ENCODE peak calls at places on chromosomes 11 and 22, in seven cellular contexts. R, X, T, U, Q, L and J are unnamed samples.

GRCh38 chr11:2100361-2101170 is 38.6 kb downstream of the IGF2 start:
- DNase-seq in Q (peak; percentile 60), T (peak; percentile 7), L (no peak), R (no peak), U (no peak), X (no peak), J (no peak)

GRCh38 chr22:19448739-19449421 is 1.4 kb upstream of the C22orf39 start:
- DNase-seq in X (no peak), R (no peak), T (no peak), U (no peak), Q (no peak), L (no peak), J (no peak)

GRCh38 chr11:119484741-119485605 is 62.0 kb upstream of the THY1 start:
- DNase-seq in T (no peak), R (peak; percentile 87), L (no peak), Q (no peak), X (no peak), U (no peak), J (no peak)

GRCh38 chr11:7639643-7640025 is 33.7 kb downstream of the CYB5R2 start:
- DNase-seq in T (no peak), R (no peak), U (peak; percentile 53), Q (peak; percentile 42), L (no peak), X (no peak), J (no peak)

GRCh38 chr22:49672013-49672516 is 155.6 kb downstream of the BRD1 start:
- DNase-seq in L (no peak), R (no peak), X (no peak), Q (no peak), U (no peak), T (no peak), J (no peak)

GRCh38 chr11:64086263-64086938 is 50.7 kb downstream of the FLRT1 start:
- DNase-seq in R (peak; percentile 26), L (no peak), U (no peak), X (no peak), T (no peak), Q (no peak), J (no peak)

GRCh38 chr22:47019012-47019790 is 256.8 kb downstream of the TBC1D22A start:
- DNase-seq in R (no peak), L (no peak), T (no peak), Q (no peak), U (no peak), X (no peak), J (no peak)

GRCh38 chr22:43441216-43441615 is 29.4 kb downstream of the MPPED1 start:
- DNase-seq in U (no peak), R (no peak), X (no peak), L (no peak), Q (no peak), T (no peak), J (no peak)

GRCh38 chr11:131668867-131669780 is 298.7 kb downstream of the NTM start:
- DNase-seq in L (no peak), Q (peak; percentile 55), T (no peak), U (peak; percentile 42), X (no peak), R (peak; percentile 35), J (no peak)

GRCh38 chr11:64356498-64357411 is 2.2 kb upstream of the RPS6KA4 start:
- DNase-seq in U (no peak), T (no peak), L (no peak), Q (no peak), R (peak; percentile 67), X (no peak), J (no peak)

GRCh38 chr22:23110190-23110921 is 31.4 kb downstream of the RSPH14 start:
- DNase-seq in X (no peak), Q (no peak), U (no peak), L (no peak), R (no peak), T (no peak), J (no peak)

GRCh38 chr22:23673826-23674690 is 16.8 kb upstream of the RGL4 start:
- DNase-seq in Q (no peak), X (no peak), T (no peak), R (no peak), L (no peak), U (no peak), J (no peak)

GRCh38 chr11:16098827-16099226 is 257.5 kb downstream of the SOX6 start:
- DNase-seq in L (no peak), T (no peak), R (no peak), U (no peak), Q (no peak), X (no peak), J (no peak)

GRCh38 chr11:122007611-122008071 is 108.4 kb downstream of the BLID start:
- DNase-seq in Q (no peak), X (no peak), U (no peak), L (peak; percentile 47), R (no peak), T (no peak), J (no peak)

GRCh38 chr11:74139151-74139918 is 31.5 kb downstream of the C2CD3 start:
- DNase-seq in X (no peak), Q (no peak), L (peak; percentile 18), R (no peak), U (no peak), T (no peak), J (no peak)

GRCh38 chr11:45098929-45099328 is 47.5 kb upstream of the PRDM11 start:
- DNase-seq in Q (no peak), X (no peak), T (no peak), U (peak; percentile 17), L (no peak), R (peak; percentile 54), J (no peak)

GRCh38 chr11:74018331-74019005 is 9.6 kb upstream of the UCP3 start:
- DNase-seq in U (peak; percentile 95), Q (peak; percentile 93), R (no peak), T (no peak), L (peak; percentile 96), X (no peak), J (no peak)

GRCh38 chr11:54558919-54559318 is 44.9 kb downstream of the OR4C46 start:
- DNase-seq in T (no peak), L (no peak), Q (no peak), R (no peak), U (no peak), X (no peak), J (no peak)

GRCh38 chr22:40789131-40789530 is 30.0 kb downstream of the SLC25A17 start:
- DNase-seq in R (no peak), T (no peak), X (no peak), Q (no peak), U (no peak), L (no peak), J (no peak)

GRCh38 chr11:107040447-107041444 is 22.5 kb upstream of the GUCY1A2 start:
- DNase-seq in R (no peak), Q (no peak), T (no peak), X (no peak), L (no peak), U (no peak), J (no peak)

GRCh38 chr11:102306048-102306575 is 11.2 kb upstream of the BIRC3 start:
- DNase-seq in L (no peak), T (no peak), X (no peak), U (peak; percentile 81), Q (no peak), R (peak; percentile 53), J (no peak)

GRCh38 chr22:40720538-40721256 is 41.4 kb downstream of the MCHR1 start:
- DNase-seq in U (no peak), L (no peak), X (no peak), R (no peak), Q (no peak), T (no peak), J (no peak)

GRCh38 chr22:31652911-31653684 is 8.9 kb downstream of the PISD start:
- DNase-seq in X (no peak), R (no peak), Q (no peak), T (no peak), U (no peak), L (no peak), J (no peak)

GRCh38 chr22:49267996-49268395 is 559.7 kb downstream of the BRD1 start:
- DNase-seq in T (no peak), L (no peak), U (no peak), X (no peak), R (no peak), Q (no peak), J (no peak)

GRCh38 chr22:42966389-42966998 is 48.5 kb downstream of the PACSIN2 start:
- DNase-seq in R (no peak), L (no peak), X (no peak), U (no peak), Q (no peak), T (no peak), J (no peak)

GRCh38 chr11:69241844-69242582 is 51.9 kb upstream of the MYEOV start:
- DNase-seq in U (no peak), T (no peak), Q (no peak), X (no peak), R (no peak), L (peak; percentile 95), J (no peak)

GRCh38 chr11:35218956-35219355 is 80.0 kb downstream of the CD44 start:
- DNase-seq in L (peak; percentile 61), T (no peak), U (no peak), R (no peak), Q (no peak), X (no peak), J (no peak)

GRCh38 chr22:48444320-48445112 is 1383.2 kb downstream of the BRD1 start:
- DNase-seq in Q (no peak), U (no peak), L (no peak), T (no peak), R (no peak), X (no peak), J (no peak)

GRCh38 chr11:133526790-133527189 is 5.5 kb downstream of the OPCML start:
- DNase-seq in X (no peak), L (no peak), U (no peak), Q (no peak), T (no peak), R (no peak), J (no peak)

GRCh38 chr11:73866095-73866579 is 10.5 kb downstream of the COA4 start:
- DNase-seq in U (no peak), R (no peak), T (no peak), X (no peak), L (peak; percentile 43), Q (no peak), J (no peak)